ENCODE peak calls at places on chromosomes 7 and 10, in eight cellular contexts. One of them, this sample, is unnamed.

GRCh38 chr7:138745189-138745588 is 44.0 kb upstream of the SVOPL start:
- ATAC-seq in HCT116: no peak
- ATAC-seq in Panc1: no peak
- ATAC-seq in HepG2: no peak
- ATAC-seq in upper lobe of left lung: no peak
- ATAC-seq in GM23338: no peak
- ATAC-seq in K562: no peak
- ATAC-seq in GM12878: no peak
- ATAC-seq in this sample: no peak

GRCh38 chr7:105760549-105761447 is 115.6 kb downstream of the ATXN7L1 start:
- ATAC-seq in HCT116: no peak
- ATAC-seq in Panc1: no peak
- ATAC-seq in HepG2: no peak
- ATAC-seq in upper lobe of left lung: no peak
- ATAC-seq in GM23338: no peak
- ATAC-seq in K562: no peak
- ATAC-seq in GM12878: peak; percentile 28
- ATAC-seq in this sample: no peak

GRCh38 chr10:78383378-78383777 is 349.7 kb downstream of the RPS24 start:
- ATAC-seq in HCT116: no peak
- ATAC-seq in Panc1: no peak
- ATAC-seq in HepG2: no peak
- ATAC-seq in upper lobe of left lung: no peak
- ATAC-seq in GM23338: no peak
- ATAC-seq in K562: no peak
- ATAC-seq in GM12878: no peak
- ATAC-seq in this sample: no peak

GRCh38 chr10:31242902-31243301 is 76.1 kb upstream of the ZEB1 start:
- ATAC-seq in HCT116: peak; percentile 95
- ATAC-seq in Panc1: no peak
- ATAC-seq in HepG2: peak; percentile 88
- ATAC-seq in upper lobe of left lung: peak; percentile 79
- ATAC-seq in GM23338: no peak
- ATAC-seq in K562: peak; percentile 95
- ATAC-seq in GM12878: peak; percentile 76
- ATAC-seq in this sample: no peak

GRCh38 chr10:101961591-101962498 is 94.1 kb downstream of the ARMH3 start:
- ATAC-seq in HCT116: no peak
- ATAC-seq in Panc1: no peak
- ATAC-seq in HepG2: no peak
- ATAC-seq in upper lobe of left lung: no peak
- ATAC-seq in GM23338: no peak
- ATAC-seq in K562: no peak
- ATAC-seq in GM12878: no peak
- ATAC-seq in this sample: no peak

GRCh38 chr7:66542528-66543373 is 85.9 kb upstream of the KCTD7 start:
- ATAC-seq in HCT116: peak; percentile 67
- ATAC-seq in Panc1: peak; percentile 55
- ATAC-seq in HepG2: peak; percentile 17
- ATAC-seq in upper lobe of left lung: no peak
- ATAC-seq in GM23338: peak; percentile 14
- ATAC-seq in K562: peak; percentile 33
- ATAC-seq in GM12878: no peak
- ATAC-seq in this sample: no peak

GRCh38 chr10:6187278-6187677 is 15.5 kb upstream of the PFKFB3 start:
- ATAC-seq in HCT116: no peak
- ATAC-seq in Panc1: no peak
- ATAC-seq in HepG2: no peak
- ATAC-seq in upper lobe of left lung: no peak
- ATAC-seq in GM23338: no peak
- ATAC-seq in K562: no peak
- ATAC-seq in GM12878: peak; percentile 79
- ATAC-seq in this sample: no peak

GRCh38 chr10:127979017-127979416 is 72.1 kb downstream of the PTPRE start:
- ATAC-seq in HCT116: no peak
- ATAC-seq in Panc1: no peak
- ATAC-seq in HepG2: no peak
- ATAC-seq in upper lobe of left lung: no peak
- ATAC-seq in GM23338: no peak
- ATAC-seq in K562: no peak
- ATAC-seq in GM12878: no peak
- ATAC-seq in this sample: no peak

GRCh38 chr7:15954671-15955354 is 268.3 kb upstream of the MEOX2 start:
- ATAC-seq in HCT116: no peak
- ATAC-seq in Panc1: no peak
- ATAC-seq in HepG2: no peak
- ATAC-seq in upper lobe of left lung: peak; percentile 44
- ATAC-seq in GM23338: no peak
- ATAC-seq in K562: no peak
- ATAC-seq in GM12878: no peak
- ATAC-seq in this sample: no peak

GRCh38 chr7:42174391-42174848 is 62.6 kb downstream of the GLI3 start:
- ATAC-seq in HCT116: no peak
- ATAC-seq in Panc1: no peak
- ATAC-seq in HepG2: peak; percentile 51
- ATAC-seq in upper lobe of left lung: peak; percentile 34
- ATAC-seq in GM23338: no peak
- ATAC-seq in K562: no peak
- ATAC-seq in GM12878: no peak
- ATAC-seq in this sample: peak; percentile 56

GRCh38 chr7:135147341-135147898 is 452 bp upstream of the TMEM140 start:
- ATAC-seq in HCT116: no peak
- ATAC-seq in Panc1: peak; percentile 46
- ATAC-seq in HepG2: peak; percentile 42
- ATAC-seq in upper lobe of left lung: peak; percentile 55
- ATAC-seq in GM23338: no peak
- ATAC-seq in K562: peak; percentile 57
- ATAC-seq in GM12878: peak; percentile 18
- ATAC-seq in this sample: peak; percentile 77

GRCh38 chr10:77888356-77888703 is 38.2 kb downstream of the DLG5 start:
- ATAC-seq in HCT116: no peak
- ATAC-seq in Panc1: no peak
- ATAC-seq in HepG2: no peak
- ATAC-seq in upper lobe of left lung: peak; percentile 9
- ATAC-seq in GM23338: no peak
- ATAC-seq in K562: no peak
- ATAC-seq in GM12878: no peak
- ATAC-seq in this sample: no peak

GRCh38 chr10:12430406-12430982 is 81.1 kb downstream of the CAMK1D start:
- ATAC-seq in HCT116: no peak
- ATAC-seq in Panc1: no peak
- ATAC-seq in HepG2: no peak
- ATAC-seq in upper lobe of left lung: no peak
- ATAC-seq in GM23338: no peak
- ATAC-seq in K562: no peak
- ATAC-seq in GM12878: no peak
- ATAC-seq in this sample: no peak

GRCh38 chr10:34824870-34825269 is 9.8 kb upstream of the PARD3 start:
- ATAC-seq in HCT116: peak; percentile 57
- ATAC-seq in Panc1: peak; percentile 82
- ATAC-seq in HepG2: peak; percentile 95
- ATAC-seq in upper lobe of left lung: peak; percentile 42
- ATAC-seq in GM23338: peak; percentile 94
- ATAC-seq in K562: peak; percentile 53
- ATAC-seq in GM12878: peak; percentile 85
- ATAC-seq in this sample: no peak
- TF ChIP-seq CTCF in HCT116: peak; percentile 42
- TF ChIP-seq CTCF in Panc1: peak; percentile 51
- TF ChIP-seq CTCF in HepG2: peak; percentile 70
- TF ChIP-seq CTCF in upper lobe of left lung: no peak
- TF ChIP-seq CTCF in GM23338: peak; percentile 15
- TF ChIP-seq CTCF in K562: no peak
- TF ChIP-seq CTCF in GM12878: peak; percentile 15
- TF ChIP-seq CTCF in this sample: no peak

GRCh38 chr10:22723783-22724182 is 9.4 kb upstream of the PIP4K2A start:
- ATAC-seq in HCT116: no peak
- ATAC-seq in Panc1: no peak
- ATAC-seq in HepG2: no peak
- ATAC-seq in upper lobe of left lung: no peak
- ATAC-seq in GM23338: no peak
- ATAC-seq in K562: no peak
- ATAC-seq in GM12878: peak; percentile 85
- ATAC-seq in this sample: no peak

GRCh38 chr10:22723343-22723779 is 9.0 kb upstream of the PIP4K2A start:
- ATAC-seq in HCT116: no peak
- ATAC-seq in Panc1: no peak
- ATAC-seq in HepG2: no peak
- ATAC-seq in upper lobe of left lung: peak; percentile 82
- ATAC-seq in GM23338: no peak
- ATAC-seq in K562: peak; percentile 11
- ATAC-seq in GM12878: peak; percentile 84
- ATAC-seq in this sample: no peak

GRCh38 chr10:22727663-22728062 is 13.3 kb upstream of the PIP4K2A start:
- ATAC-seq in HCT116: peak; percentile 85
- ATAC-seq in Panc1: no peak
- ATAC-seq in HepG2: peak; percentile 52
- ATAC-seq in upper lobe of left lung: no peak
- ATAC-seq in GM23338: no peak
- ATAC-seq in K562: peak; percentile 54
- ATAC-seq in GM12878: no peak
- ATAC-seq in this sample: no peak

GRCh38 chr10:22724773-22725172 is 10.4 kb upstream of the PIP4K2A start:
- ATAC-seq in HCT116: no peak
- ATAC-seq in Panc1: no peak
- ATAC-seq in HepG2: no peak
- ATAC-seq in upper lobe of left lung: no peak
- ATAC-seq in GM23338: no peak
- ATAC-seq in K562: no peak
- ATAC-seq in GM12878: no peak
- ATAC-seq in this sample: no peak

DNA sequence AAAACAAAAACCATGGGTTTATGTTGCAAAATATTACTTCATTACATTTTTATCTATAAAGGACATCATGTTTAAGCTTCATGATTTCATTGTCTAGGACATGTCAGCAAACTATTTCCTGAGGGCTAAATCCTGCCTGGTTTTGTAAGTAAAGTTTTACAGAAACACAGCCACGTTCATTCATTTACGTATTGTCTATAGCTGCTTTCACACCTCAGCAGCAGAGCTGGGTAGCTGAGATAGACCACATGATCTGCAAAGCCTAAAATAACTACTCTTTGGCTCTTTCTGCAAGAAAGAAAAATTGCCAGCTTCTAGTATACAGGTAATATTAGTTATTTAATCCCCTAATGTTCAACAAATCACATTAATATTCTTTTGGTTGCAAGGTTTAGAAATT is 12.7 kb upstream of the PIP4K2A start:
- ATAC-seq in HCT116: no peak
- ATAC-seq in Panc1: no peak
- ATAC-seq in HepG2: no peak
- ATAC-seq in upper lobe of left lung: no peak
- ATAC-seq in GM23338: no peak
- ATAC-seq in K562: no peak
- ATAC-seq in GM12878: no peak
- ATAC-seq in this sample: no peak
- TF ChIP-seq POLR2AphosphoS5 in HCT116: no peak
- TF ChIP-seq POLR2AphosphoS5 in Panc1: no peak
- TF ChIP-seq POLR2AphosphoS5 in HepG2: no peak
- TF ChIP-seq POLR2AphosphoS5 in upper lobe of left lung: no peak
- TF ChIP-seq POLR2AphosphoS5 in GM23338: no peak
- TF ChIP-seq POLR2AphosphoS5 in K562: no peak
- TF ChIP-seq POLR2AphosphoS5 in GM12878: no peak
- TF ChIP-seq POLR2AphosphoS5 in this sample: no peak

GRCh38 chr10:56349611-56350010 is 11.4 kb downstream of the ZWINT start:
- ATAC-seq in HCT116: no peak
- ATAC-seq in Panc1: no peak
- ATAC-seq in HepG2: no peak
- ATAC-seq in upper lobe of left lung: no peak
- ATAC-seq in GM23338: no peak
- ATAC-seq in K562: no peak
- ATAC-seq in GM12878: peak; percentile 39
- ATAC-seq in this sample: no peak
- TF ChIP-seq CTCF in HCT116: peak; percentile 23
- TF ChIP-seq CTCF in Panc1: peak; percentile 29
- TF ChIP-seq CTCF in HepG2: no peak
- TF ChIP-seq CTCF in upper lobe of left lung: no peak
- TF ChIP-seq CTCF in GM23338: peak; percentile 20
- TF ChIP-seq CTCF in K562: no peak
- TF ChIP-seq CTCF in GM12878: peak; percentile 14
- TF ChIP-seq CTCF in this sample: no peak

GRCh38 chr7:29384277-29384676 is 179.4 kb upstream of the PRR15 start:
- ATAC-seq in HCT116: no peak
- ATAC-seq in Panc1: no peak
- ATAC-seq in HepG2: peak; percentile 75
- ATAC-seq in upper lobe of left lung: no peak
- ATAC-seq in GM23338: no peak
- ATAC-seq in K562: no peak
- ATAC-seq in GM12878: no peak
- ATAC-seq in this sample: no peak

GRCh38 chr7:29385214-29385613 is 178.4 kb upstream of the PRR15 start:
- ATAC-seq in HCT116: no peak
- ATAC-seq in Panc1: no peak
- ATAC-seq in HepG2: no peak
- ATAC-seq in upper lobe of left lung: no peak
- ATAC-seq in GM23338: no peak
- ATAC-seq in K562: no peak
- ATAC-seq in GM12878: no peak
- ATAC-seq in this sample: no peak

GRCh38 chr7:29379551-29379950 is 184.1 kb upstream of the PRR15 start:
- ATAC-seq in HCT116: no peak
- ATAC-seq in Panc1: no peak
- ATAC-seq in HepG2: no peak
- ATAC-seq in upper lobe of left lung: no peak
- ATAC-seq in GM23338: no peak
- ATAC-seq in K562: no peak
- ATAC-seq in GM12878: no peak
- ATAC-seq in this sample: no peak

GRCh38 chr7:29377718-29378117 is 183.1 kb downstream of the CHN2 start:
- ATAC-seq in HCT116: no peak
- ATAC-seq in Panc1: no peak
- ATAC-seq in HepG2: no peak
- ATAC-seq in upper lobe of left lung: no peak
- ATAC-seq in GM23338: no peak
- ATAC-seq in K562: no peak
- ATAC-seq in GM12878: no peak
- ATAC-seq in this sample: no peak

GRCh38 chr7:29381206-29382094 is 182.2 kb upstream of the PRR15 start:
- ATAC-seq in HCT116: no peak
- ATAC-seq in Panc1: no peak
- ATAC-seq in HepG2: no peak
- ATAC-seq in upper lobe of left lung: no peak
- ATAC-seq in GM23338: no peak
- ATAC-seq in K562: no peak
- ATAC-seq in GM12878: no peak
- ATAC-seq in this sample: no peak
- TF ChIP-seq POLR2AphosphoS5 in HCT116: no peak
- TF ChIP-seq POLR2AphosphoS5 in Panc1: no peak
- TF ChIP-seq POLR2AphosphoS5 in HepG2: no peak
- TF ChIP-seq POLR2AphosphoS5 in upper lobe of left lung: no peak
- TF ChIP-seq POLR2AphosphoS5 in GM23338: no peak
- TF ChIP-seq POLR2AphosphoS5 in K562: no peak
- TF ChIP-seq POLR2AphosphoS5 in GM12878: no peak
- TF ChIP-seq POLR2AphosphoS5 in this sample: no peak

DNA sequence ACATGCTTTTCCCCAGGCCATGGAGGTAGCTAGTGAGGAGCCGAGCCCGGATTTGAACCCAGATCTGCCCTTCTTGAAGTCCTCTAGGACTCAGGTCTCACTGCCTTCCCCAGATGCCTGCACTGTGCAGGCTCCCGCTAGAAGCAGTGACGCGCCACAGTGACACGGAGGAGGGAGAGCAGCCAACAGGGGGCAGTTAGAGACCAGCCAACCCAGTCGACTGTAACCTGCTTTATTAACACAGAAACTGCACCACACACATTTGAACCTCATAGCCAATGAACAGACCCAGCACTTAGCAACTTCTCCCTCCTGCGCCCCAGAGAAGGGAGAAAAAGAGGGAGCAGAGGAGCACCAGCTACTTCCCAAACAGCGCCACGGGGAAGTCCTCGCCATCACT is 27.4 kb downstream of the PILRA start:
- ATAC-seq in HCT116: peak; percentile 96
- ATAC-seq in Panc1: peak; percentile 69
- ATAC-seq in HepG2: peak; percentile 94
- ATAC-seq in upper lobe of left lung: no peak
- ATAC-seq in GM23338: peak; percentile 86
- ATAC-seq in K562: peak; percentile 99
- ATAC-seq in GM12878: no peak
- ATAC-seq in this sample: no peak
- TF ChIP-seq CTCF in HCT116: peak; percentile 49
- TF ChIP-seq CTCF in Panc1: peak; percentile 40
- TF ChIP-seq CTCF in HepG2: peak; percentile 81
- TF ChIP-seq CTCF in upper lobe of left lung: no peak
- TF ChIP-seq CTCF in GM23338: peak; percentile 58
- TF ChIP-seq CTCF in K562: peak; percentile 95
- TF ChIP-seq CTCF in GM12878: no peak
- TF ChIP-seq CTCF in this sample: no peak